ENCODE peak calls at places on chromosomes 2 and 18, in nine cellular contexts. One of them, this sample, is unnamed.

GRCh38 chr2:165891943-165892342 is 61.6 kb downstream of the TTC21B start:
- DNase-seq in NCI-H446 treated with DMSO at 0.1 percent for 48 hours: no peak
- DNase-seq in EL: no peak
- DNase-seq in ELF-1: no peak
- DNase-seq in fibroblast of mammary gland: peak
- DNase-seq in NCI-H2029: no peak
- DNase-seq in stimulated activated CD4-positive, alpha-beta T cell treated with anti-CD3 and anti-CD28 coated beads, Interleukin-15, amount 100 ng/mL, for 24 hours: no peak
- DNase-seq in putamen: no peak
- DNase-seq in left cardiac atrium: no peak
- DNase-seq in this sample: no peak

GRCh38 chr2:179132076-179132475 is 82.1 kb upstream of the CCDC141 start:
- DNase-seq in EL: no peak
- DNase-seq in NCI-H2029: no peak
- DNase-seq in fibroblast of mammary gland: peak
- DNase-seq in putamen: no peak
- DNase-seq in stimulated activated CD4-positive, alpha-beta T cell treated with anti-CD3 and anti-CD28 coated beads, Interleukin-15, amount 100 ng/mL, for 24 hours: no peak
- DNase-seq in NCI-H446 treated with DMSO at 0.1 percent for 48 hours: no peak
- DNase-seq in ELF-1: no peak
- DNase-seq in left cardiac atrium: no peak
- DNase-seq in this sample: no peak

GRCh38 chr2:73939419-73939818 is 12.7 kb downstream of the DGUOK start:
- DNase-seq in fibroblast of mammary gland: peak
- DNase-seq in ELF-1: peak
- DNase-seq in EL: peak
- DNase-seq in NCI-H2029: no peak
- DNase-seq in NCI-H446 treated with DMSO at 0.1 percent for 48 hours: no peak
- DNase-seq in stimulated activated CD4-positive, alpha-beta T cell treated with anti-CD3 and anti-CD28 coated beads, Interleukin-15, amount 100 ng/mL, for 24 hours: peak
- DNase-seq in left cardiac atrium: no peak
- DNase-seq in putamen: no peak
- DNase-seq in this sample: no peak

GRCh38 chr2:149076863-149077412 is 38.4 kb downstream of the LYPD6B start:
- DNase-seq in putamen: no peak
- DNase-seq in left cardiac atrium: no peak
- DNase-seq in NCI-H2029: no peak
- DNase-seq in ELF-1: peak
- DNase-seq in EL: peak
- DNase-seq in stimulated activated CD4-positive, alpha-beta T cell treated with anti-CD3 and anti-CD28 coated beads, Interleukin-15, amount 100 ng/mL, for 24 hours: no peak
- DNase-seq in NCI-H446 treated with DMSO at 0.1 percent for 48 hours: no peak
- DNase-seq in fibroblast of mammary gland: no peak
- DNase-seq in this sample: no peak

GRCh38 chr2:176484838-176485237 is 215.6 kb downstream of the MTX2 start:
- DNase-seq in ELF-1: no peak
- DNase-seq in left cardiac atrium: no peak
- DNase-seq in stimulated activated CD4-positive, alpha-beta T cell treated with anti-CD3 and anti-CD28 coated beads, Interleukin-15, amount 100 ng/mL, for 24 hours: no peak
- DNase-seq in NCI-H446 treated with DMSO at 0.1 percent for 48 hours: no peak
- DNase-seq in EL: no peak
- DNase-seq in fibroblast of mammary gland: peak
- DNase-seq in putamen: no peak
- DNase-seq in NCI-H2029: no peak
- DNase-seq in this sample: no peak

GRCh38 chr18:8797206-8797605 is 91.8 kb downstream of the MTCL1 start:
- DNase-seq in left cardiac atrium: no peak
- DNase-seq in fibroblast of mammary gland: peak
- DNase-seq in stimulated activated CD4-positive, alpha-beta T cell treated with anti-CD3 and anti-CD28 coated beads, Interleukin-15, amount 100 ng/mL, for 24 hours: no peak
- DNase-seq in EL: peak
- DNase-seq in NCI-H446 treated with DMSO at 0.1 percent for 48 hours: no peak
- DNase-seq in NCI-H2029: no peak
- DNase-seq in ELF-1: no peak
- DNase-seq in putamen: peak
- DNase-seq in this sample: no peak

GRCh38 chr18:41655074-41655473 is 300.0 kb upstream of the PIK3C3 start:
- DNase-seq in NCI-H446 treated with DMSO at 0.1 percent for 48 hours: no peak
- DNase-seq in stimulated activated CD4-positive, alpha-beta T cell treated with anti-CD3 and anti-CD28 coated beads, Interleukin-15, amount 100 ng/mL, for 24 hours: no peak
- DNase-seq in left cardiac atrium: no peak
- DNase-seq in EL: no peak
- DNase-seq in ELF-1: no peak
- DNase-seq in putamen: no peak
- DNase-seq in fibroblast of mammary gland: no peak
- DNase-seq in NCI-H2029: no peak
- DNase-seq in this sample: no peak

GRCh38 chr2:126761981-126762878 is 106.3 kb downstream of the GYPC start:
- DNase-seq in stimulated activated CD4-positive, alpha-beta T cell treated with anti-CD3 and anti-CD28 coated beads, Interleukin-15, amount 100 ng/mL, for 24 hours: peak
- DNase-seq in EL: no peak
- DNase-seq in fibroblast of mammary gland: no peak
- DNase-seq in NCI-H446 treated with DMSO at 0.1 percent for 48 hours: no peak
- DNase-seq in putamen: no peak
- DNase-seq in NCI-H2029: no peak
- DNase-seq in left cardiac atrium: no peak
- DNase-seq in ELF-1: no peak
- DNase-seq in this sample: no peak

GRCh38 chr18:47109049-47109448 is 41.3 kb downstream of the HDHD2 start:
- DNase-seq in stimulated activated CD4-positive, alpha-beta T cell treated with anti-CD3 and anti-CD28 coated beads, Interleukin-15, amount 100 ng/mL, for 24 hours: no peak
- DNase-seq in fibroblast of mammary gland: no peak
- DNase-seq in ELF-1: no peak
- DNase-seq in EL: no peak
- DNase-seq in putamen: no peak
- DNase-seq in NCI-H2029: no peak
- DNase-seq in left cardiac atrium: no peak
- DNase-seq in NCI-H446 treated with DMSO at 0.1 percent for 48 hours: no peak
- DNase-seq in this sample: no peak

GRCh38 chr2:172370821-172371455 is 56.4 kb upstream of the ITGA6 start:
- DNase-seq in stimulated activated CD4-positive, alpha-beta T cell treated with anti-CD3 and anti-CD28 coated beads, Interleukin-15, amount 100 ng/mL, for 24 hours: no peak
- DNase-seq in fibroblast of mammary gland: no peak
- DNase-seq in EL: no peak
- DNase-seq in NCI-H2029: no peak
- DNase-seq in left cardiac atrium: no peak
- DNase-seq in NCI-H446 treated with DMSO at 0.1 percent for 48 hours: no peak
- DNase-seq in putamen: no peak
- DNase-seq in ELF-1: no peak
- DNase-seq in this sample: no peak

GRCh38 chr2:101518470-101519172 is 43.7 kb upstream of the RFX8 start:
- DNase-seq in left cardiac atrium: peak
- DNase-seq in NCI-H446 treated with DMSO at 0.1 percent for 48 hours: peak
- DNase-seq in ELF-1: peak
- DNase-seq in NCI-H2029: peak
- DNase-seq in stimulated activated CD4-positive, alpha-beta T cell treated with anti-CD3 and anti-CD28 coated beads, Interleukin-15, amount 100 ng/mL, for 24 hours: no peak
- DNase-seq in fibroblast of mammary gland: peak
- DNase-seq in putamen: peak
- DNase-seq in EL: peak
- DNase-seq in this sample: peak

GRCh38 chr2:217934321-217935131 is 68.3 kb downstream of the TNS1 start:
- DNase-seq in EL: peak
- DNase-seq in fibroblast of mammary gland: peak
- DNase-seq in NCI-H446 treated with DMSO at 0.1 percent for 48 hours: peak
- DNase-seq in ELF-1: no peak
- DNase-seq in stimulated activated CD4-positive, alpha-beta T cell treated with anti-CD3 and anti-CD28 coated beads, Interleukin-15, amount 100 ng/mL, for 24 hours: no peak
- DNase-seq in putamen: no peak
- DNase-seq in NCI-H2029: no peak
- DNase-seq in left cardiac atrium: peak
- DNase-seq in this sample: no peak

GRCh38 chr2:176999331-176999730 is 213.3 kb upstream of the HNRNPA3 start:
- DNase-seq in EL: peak
- DNase-seq in ELF-1: no peak
- DNase-seq in stimulated activated CD4-positive, alpha-beta T cell treated with anti-CD3 and anti-CD28 coated beads, Interleukin-15, amount 100 ng/mL, for 24 hours: peak
- DNase-seq in NCI-H2029: no peak
- DNase-seq in NCI-H446 treated with DMSO at 0.1 percent for 48 hours: no peak
- DNase-seq in putamen: no peak
- DNase-seq in left cardiac atrium: no peak
- DNase-seq in fibroblast of mammary gland: peak
- DNase-seq in this sample: no peak

GRCh38 chr2:227834423-227834822 is 20.8 kb downstream of the CCL20 start:
- DNase-seq in ELF-1: no peak
- DNase-seq in stimulated activated CD4-positive, alpha-beta T cell treated with anti-CD3 and anti-CD28 coated beads, Interleukin-15, amount 100 ng/mL, for 24 hours: no peak
- DNase-seq in NCI-H446 treated with DMSO at 0.1 percent for 48 hours: no peak
- DNase-seq in NCI-H2029: no peak
- DNase-seq in left cardiac atrium: no peak
- DNase-seq in putamen: no peak
- DNase-seq in EL: peak
- DNase-seq in fibroblast of mammary gland: peak
- DNase-seq in this sample: no peak

GRCh38 chr18:59180150-59180845 is 39.7 kb upstream of the GRP start:
- DNase-seq in NCI-H2029: no peak
- DNase-seq in putamen: no peak
- DNase-seq in EL: peak
- DNase-seq in stimulated activated CD4-positive, alpha-beta T cell treated with anti-CD3 and anti-CD28 coated beads, Interleukin-15, amount 100 ng/mL, for 24 hours: no peak
- DNase-seq in NCI-H446 treated with DMSO at 0.1 percent for 48 hours: no peak
- DNase-seq in fibroblast of mammary gland: peak
- DNase-seq in ELF-1: no peak
- DNase-seq in left cardiac atrium: no peak
- DNase-seq in this sample: no peak

GRCh38 chr18:39037925-39038324 is 1472.3 kb upstream of the CELF4 start:
- DNase-seq in NCI-H2029: peak
- DNase-seq in left cardiac atrium: no peak
- DNase-seq in ELF-1: no peak
- DNase-seq in putamen: no peak
- DNase-seq in EL: no peak
- DNase-seq in stimulated activated CD4-positive, alpha-beta T cell treated with anti-CD3 and anti-CD28 coated beads, Interleukin-15, amount 100 ng/mL, for 24 hours: no peak
- DNase-seq in NCI-H446 treated with DMSO at 0.1 percent for 48 hours: peak
- DNase-seq in fibroblast of mammary gland: no peak
- DNase-seq in this sample: peak

GRCh38 chr18:13460946-13461345 is 242.4 kb downstream of the LDLRAD4 start:
- DNase-seq in NCI-H2029: no peak
- DNase-seq in stimulated activated CD4-positive, alpha-beta T cell treated with anti-CD3 and anti-CD28 coated beads, Interleukin-15, amount 100 ng/mL, for 24 hours: no peak
- DNase-seq in fibroblast of mammary gland: no peak
- DNase-seq in NCI-H446 treated with DMSO at 0.1 percent for 48 hours: no peak
- DNase-seq in EL: no peak
- DNase-seq in left cardiac atrium: no peak
- DNase-seq in putamen: no peak
- DNase-seq in ELF-1: no peak
- DNase-seq in this sample: no peak

GRCh38 chr2:108412995-108413726 is 35.4 kb downstream of the SULT1C4 start:
- DNase-seq in fibroblast of mammary gland: peak
- DNase-seq in ELF-1: no peak
- DNase-seq in NCI-H446 treated with DMSO at 0.1 percent for 48 hours: no peak
- DNase-seq in putamen: no peak
- DNase-seq in stimulated activated CD4-positive, alpha-beta T cell treated with anti-CD3 and anti-CD28 coated beads, Interleukin-15, amount 100 ng/mL, for 24 hours: no peak
- DNase-seq in left cardiac atrium: no peak
- DNase-seq in EL: peak
- DNase-seq in NCI-H2029: no peak
- DNase-seq in this sample: peak

GRCh38 chr2:226352941-226353558 is 446.6 kb downstream of the IRS1 start:
- DNase-seq in fibroblast of mammary gland: no peak
- DNase-seq in stimulated activated CD4-positive, alpha-beta T cell treated with anti-CD3 and anti-CD28 coated beads, Interleukin-15, amount 100 ng/mL, for 24 hours: no peak
- DNase-seq in putamen: no peak
- DNase-seq in EL: no peak
- DNase-seq in left cardiac atrium: no peak
- DNase-seq in NCI-H446 treated with DMSO at 0.1 percent for 48 hours: no peak
- DNase-seq in ELF-1: no peak
- DNase-seq in NCI-H2029: peak
- DNase-seq in this sample: no peak

GRCh38 chr2:45578056-45578843 is 32.8 kb downstream of the SRBD1 start:
- DNase-seq in EL: peak
- DNase-seq in putamen: no peak
- DNase-seq in left cardiac atrium: no peak
- DNase-seq in ELF-1: peak
- DNase-seq in stimulated activated CD4-positive, alpha-beta T cell treated with anti-CD3 and anti-CD28 coated beads, Interleukin-15, amount 100 ng/mL, for 24 hours: peak
- DNase-seq in NCI-H2029: no peak
- DNase-seq in NCI-H446 treated with DMSO at 0.1 percent for 48 hours: no peak
- DNase-seq in fibroblast of mammary gland: peak
- DNase-seq in this sample: no peak

GRCh38 chr18:51135795-51136194 is 61.7 kb downstream of the MEX3C start:
- DNase-seq in putamen: no peak
- DNase-seq in ELF-1: peak
- DNase-seq in fibroblast of mammary gland: no peak
- DNase-seq in NCI-H2029: no peak
- DNase-seq in NCI-H446 treated with DMSO at 0.1 percent for 48 hours: no peak
- DNase-seq in left cardiac atrium: no peak
- DNase-seq in EL: no peak
- DNase-seq in stimulated activated CD4-positive, alpha-beta T cell treated with anti-CD3 and anti-CD28 coated beads, Interleukin-15, amount 100 ng/mL, for 24 hours: no peak
- DNase-seq in this sample: no peak

GRCh38 chr2:217162533-217162932 is 302.7 kb upstream of the TNP1 start:
- DNase-seq in putamen: peak
- DNase-seq in stimulated activated CD4-positive, alpha-beta T cell treated with anti-CD3 and anti-CD28 coated beads, Interleukin-15, amount 100 ng/mL, for 24 hours: peak
- DNase-seq in EL: peak
- DNase-seq in left cardiac atrium: no peak
- DNase-seq in NCI-H2029: peak
- DNase-seq in NCI-H446 treated with DMSO at 0.1 percent for 48 hours: no peak
- DNase-seq in ELF-1: no peak
- DNase-seq in fibroblast of mammary gland: peak
- DNase-seq in this sample: peak

GRCh38 chr2:16330571-16331351 is 334.9 kb downstream of the CYRIA start:
- DNase-seq in ELF-1: peak
- DNase-seq in stimulated activated CD4-positive, alpha-beta T cell treated with anti-CD3 and anti-CD28 coated beads, Interleukin-15, amount 100 ng/mL, for 24 hours: no peak
- DNase-seq in left cardiac atrium: peak
- DNase-seq in putamen: no peak
- DNase-seq in fibroblast of mammary gland: no peak
- DNase-seq in EL: no peak
- DNase-seq in NCI-H2029: no peak
- DNase-seq in NCI-H446 treated with DMSO at 0.1 percent for 48 hours: no peak
- DNase-seq in this sample: no peak

GRCh38 chr2:223396993-223397392 is 205.2 kb downstream of the SCG2 start:
- DNase-seq in NCI-H446 treated with DMSO at 0.1 percent for 48 hours: no peak
- DNase-seq in fibroblast of mammary gland: peak
- DNase-seq in left cardiac atrium: no peak
- DNase-seq in ELF-1: no peak
- DNase-seq in stimulated activated CD4-positive, alpha-beta T cell treated with anti-CD3 and anti-CD28 coated beads, Interleukin-15, amount 100 ng/mL, for 24 hours: no peak
- DNase-seq in EL: no peak
- DNase-seq in NCI-H2029: no peak
- DNase-seq in putamen: no peak
- DNase-seq in this sample: no peak

This sample was measured in NCI-H345.